ENCODE peak calls at places on chromosomes 6 and 20, in five cellular contexts. F is CD4-positive, CD25-positive, alpha-beta regulatory T cell; Y is astrocyte; D is upper lobe of right lung; P is neuronal stem cell. S is an unnamed sample. For H3K4me1, the result is how much of the 10 kb centered on the place peaks cover.

GRCh38 chr6:27893059-27893835 is 18.9 kb downstream of the OR2B2 start:
- DNase-seq in D (peak), F (peak), Y (peak), P (peak), S (no peak)

GRCh38 chr6:17881085-17881883 is 106.2 kb downstream of the KIF13A start:
- DNase-seq in D (peak), F (no peak), Y (no peak), P (no peak), S (no peak)

GRCh38 chr6:109760208-109760607 is 69.1 kb downstream of the FIG4 start:
- DNase-seq in Y (no peak), P (no peak), D (no peak), F (no peak), S (no peak)

GRCh38 chr6:161271343-161272019 is 2.4 kb downstream of the AGPAT4 start:
- DNase-seq in F (no peak), P (no peak), D (no peak), Y (no peak), S (no peak)

GRCh38 chr6:14784596-14785360 is 461.1 kb upstream of the JARID2 start:
- DNase-seq in D (no peak), Y (no peak), P (peak), F (peak), S (peak)

GRCh38 chr6:161379828-161380598 is 106.2 kb upstream of the AGPAT4 start:
- DNase-seq in D (no peak), F (no peak), P (no peak), Y (no peak), S (no peak)

GRCh38 chr20:56343861-56344381 is 14.9 kb upstream of the FAM210B start:
- DNase-seq in F (no peak), D (peak), P (peak), Y (no peak), S (peak)

GRCh38 chr20:61599061-61599930 is 347.2 kb downstream of the CDH4 start:
- DNase-seq in P (no peak), Y (no peak), F (no peak), D (no peak), S (no peak)

GRCh38 chr20:24783631-24784492 is 165.2 kb upstream of the CST7 start:
- DNase-seq in D (peak), Y (no peak), P (no peak), F (no peak), S (peak)

GRCh38 chr6:78713564-78713963 is 153.8 kb upstream of the IRAK1BP1 start:
- DNase-seq in F (no peak), P (no peak), Y (no peak), D (no peak), S (no peak)

GRCh38 chr6:8017705-8018104 is 46.5 kb downstream of the BLOC1S5 start:
- DNase-seq in P (no peak), F (no peak), Y (no peak), D (no peak), S (no peak)

GRCh38 chr20:57582432-57583288 is 21.8 kb downstream of the PCK1 start:
- DNase-seq in D (no peak), P (no peak), Y (peak), F (no peak), S (no peak)

GRCh38 chr6:46053034-46053933 is 37.6 kb upstream of the CLIC5 start:
- DNase-seq in D (no peak), Y (no peak), F (no peak), P (no peak), S (no peak)

GRCh38 chr20:48153523-48153922 is 368.2 kb upstream of the SULF2 start:
- DNase-seq in D (no peak), F (no peak), P (no peak), Y (peak), S (no peak)

GRCh38 chr6:133890941-133891813 is 2.3 kb downstream of the TCF21 start:
- DNase-seq in F (no peak), P (peak), Y (no peak), D (peak), S (no peak)

GRCh38 chr20:48621256-48622078 is 206.3 kb downstream of the PREX1 start:
- DNase-seq in D (peak), Y (peak), F (no peak), P (no peak), S (no peak)

GRCh38 chr6:119303164-119303887 is 46.2 kb downstream of the MAN1A1 start:
- DNase-seq in D (no peak), Y (no peak), P (no peak), F (no peak), S (no peak)

GRCh38 chr6:119306396-119306968 is 43.1 kb downstream of the MAN1A1 start:
- DNase-seq in F (no peak), Y (no peak), D (no peak), P (no peak), S (no peak)

GRCh38 chr6:119297049-119297448 is 52.5 kb downstream of the MAN1A1 start:
- DNase-seq in Y (no peak), F (no peak), D (no peak), P (no peak), S (no peak)

GRCh38 chr6:119299694-119300093 is 49.9 kb downstream of the MAN1A1 start:
- DNase-seq in P (no peak), Y (no peak), D (no peak), F (no peak), S (no peak)

DNA sequence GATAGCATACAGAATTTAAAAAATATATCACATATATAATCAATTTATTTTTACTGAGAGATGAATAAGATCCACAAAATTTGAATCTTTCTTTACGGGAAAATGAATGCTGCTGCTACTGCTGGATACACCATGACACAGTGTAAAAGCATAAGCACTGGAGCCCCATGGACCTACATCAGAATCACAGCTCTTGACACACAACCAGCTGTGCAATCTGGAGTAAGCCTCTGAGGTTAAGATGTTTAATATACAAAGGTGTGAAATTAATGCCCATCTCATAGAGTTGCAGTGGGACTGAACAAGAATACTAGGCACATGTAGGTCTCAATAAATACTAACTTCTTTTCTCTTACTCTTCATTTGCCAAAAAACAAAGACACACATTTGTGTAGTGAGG is 48.1 kb downstream of the MAN1A1 start:
- DNase-seq in P (no peak), D (no peak), Y (no peak), F (no peak), S (no peak)
- H3K4me3 ChIP-seq in P (no peak), D (no peak), Y (no peak), F (no peak), S (no peak)

DNA sequence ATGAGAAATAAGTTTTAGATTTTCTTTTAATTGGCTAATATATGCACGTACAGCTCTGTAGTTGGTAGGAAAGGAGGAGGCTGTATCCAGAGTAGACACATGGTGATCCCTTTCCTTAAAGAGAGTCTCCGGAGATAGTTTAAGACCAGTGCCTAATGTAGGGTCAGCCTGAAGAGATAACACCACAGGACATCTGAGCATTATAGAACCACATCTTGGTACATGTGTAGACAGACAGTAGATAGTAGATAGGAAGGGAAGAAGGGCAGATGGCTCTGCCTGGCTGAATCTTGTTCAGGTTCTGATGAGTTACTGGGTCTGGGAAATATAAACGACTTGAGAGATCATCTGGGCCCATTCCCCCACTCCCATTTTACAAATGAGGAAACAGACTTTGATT is 18.5 kb downstream of the CHMP4B start:
- DNase-seq in Y (no peak), D (no peak), F (no peak), P (no peak), S (no peak)
- H3K4me1 ChIP-seq in Y (under half), D (half or more), F (under half), P (under half), S (under half)

GRCh38 chr20:63253438-63254236 is 626 bp downstream of the NKAIN4 start:
- DNase-seq in F (no peak), D (no peak), Y (no peak), P (peak), S (no peak)

GRCh38 chr20:63254536-63255384 is 497 bp upstream of the NKAIN4 start:
- DNase-seq in D (no peak), F (no peak), Y (no peak), P (peak), S (no peak)

GRCh38 chr20:63252157-63252780 is 2.0 kb downstream of the NKAIN4 start:
- DNase-seq in Y (no peak), D (no peak), P (no peak), F (no peak), S (no peak)

GRCh38 chr20:63253065-63253437 is 1.2 kb downstream of the NKAIN4 start:
- DNase-seq in F (no peak), P (no peak), D (no peak), Y (no peak), S (no peak)

DNA sequence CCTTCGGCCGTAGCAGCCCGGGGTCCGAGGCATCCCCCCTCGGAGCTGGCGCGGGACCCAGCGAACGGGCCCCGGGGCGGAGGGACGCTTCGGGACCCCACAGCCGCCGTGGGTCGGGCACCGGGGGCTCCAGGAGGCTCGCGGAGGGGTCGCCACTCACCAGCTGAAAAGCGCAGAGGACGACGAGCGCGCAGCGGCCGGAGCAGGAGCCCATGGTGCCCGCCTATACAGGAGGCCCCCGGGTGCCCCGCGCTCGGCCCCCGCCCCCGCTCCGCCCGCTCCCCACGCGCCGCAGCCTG is at the start of gene NKAIN4:
- DNase-seq in P (no peak), D (no peak), F (no peak), Y (no peak), S (no peak)
- H3K4me3 ChIP-seq in P (peak), D (no peak), F (no peak), Y (no peak), S (peak)

GRCh38 chr6:42156638-42157037 is 14.2 kb upstream of the C6orf132 start:
- DNase-seq in D (no peak), Y (no peak), P (no peak), F (no peak), S (no peak)

GRCh38 chr6:42158011-42158410 is 15.2 kb upstream of the GUCA1A start:
- DNase-seq in F (no peak), D (no peak), Y (peak), P (no peak), S (no peak)

GRCh38 chr6:42158631-42159030 is 14.5 kb upstream of the GUCA1A start:
- DNase-seq in Y (no peak), D (no peak), F (no peak), P (no peak), S (no peak)

GRCh38 chr6:42162384-42162783 is 10.8 kb upstream of the GUCA1A start:
- DNase-seq in P (no peak), F (no peak), D (no peak), Y (no peak), S (no peak)

GRCh38 chr6:42159431-42160024 is 13.6 kb upstream of the GUCA1A start:
- DNase-seq in D (no peak), P (no peak), F (no peak), Y (no peak), S (no peak)
- H3K4me1 ChIP-seq in D (under half), P (under half), F (under half), Y (under half), S (under half)

GRCh38 chr6:32075781-32076494 is 33.2 kb downstream of the TNXB start:
- DNase-seq in F (no peak), Y (no peak), P (no peak), D (no peak), S (no peak)

GRCh38 chr6:32073613-32074012 is 35.4 kb downstream of the CYP21A2 start:
- DNase-seq in P (no peak), F (no peak), D (no peak), Y (no peak), S (no peak)

GRCh38 chr6:32074996-32075532 is 34.1 kb downstream of the TNXB start:
- DNase-seq in D (no peak), Y (peak), P (no peak), F (no peak), S (no peak)

GRCh38 chr6:32070814-32071466 is 32.7 kb downstream of the CYP21A2 start:
- DNase-seq in P (no peak), D (no peak), Y (no peak), F (no peak), S (no peak)

GRCh38 chr6:32073066-32073465 is 34.9 kb downstream of the CYP21A2 start:
- DNase-seq in Y (no peak), P (no peak), D (no peak), F (no peak), S (no peak)
- H3K4me3 ChIP-seq in Y (no peak), P (no peak), D (no peak), F (no peak), S (no peak)

GRCh38 chr6:136783021-136783420 is 9.3 kb downstream of the MAP3K5 start:
- DNase-seq in F (no peak), D (no peak), Y (no peak), P (no peak), S (no peak)
- H3K4me1 ChIP-seq in F (half or more), D (half or more), Y (under half), P (under half), S (under half)

DNA sequence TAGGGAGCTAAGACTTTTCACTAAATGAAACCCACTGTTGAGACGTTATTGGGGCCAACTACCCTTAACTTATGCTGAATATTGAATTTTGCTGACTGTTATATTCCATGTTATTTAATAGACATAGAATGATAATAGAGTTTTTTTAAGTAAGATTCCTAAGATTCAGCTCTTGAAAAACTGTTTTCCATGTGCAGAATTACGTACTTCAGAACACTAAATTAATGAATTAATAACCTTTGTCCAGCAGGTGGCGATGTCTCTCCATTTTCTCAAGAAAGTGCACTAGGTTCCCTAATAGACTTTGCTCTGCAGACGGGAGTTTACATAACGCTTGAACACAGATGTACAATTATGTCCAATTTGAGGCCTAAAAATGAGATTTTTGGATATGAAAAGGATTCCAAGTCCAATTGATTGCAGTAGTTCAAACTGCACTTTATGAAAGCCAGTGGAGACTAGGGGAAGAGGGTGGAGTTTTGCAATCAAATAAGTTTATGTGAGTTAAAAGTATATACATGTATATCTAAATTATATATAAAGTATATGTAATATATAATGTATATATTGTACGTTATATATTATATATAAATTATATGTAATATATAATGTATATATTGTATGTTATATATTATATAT is 282.1 kb downstream of the UST start:
- DNase-seq in P (peak), Y (peak), F (peak), D (no peak), S (peak)
- H3K4me3 ChIP-seq in P (no peak), Y (no peak), F (peak), D (no peak), S (no peak)

DNA sequence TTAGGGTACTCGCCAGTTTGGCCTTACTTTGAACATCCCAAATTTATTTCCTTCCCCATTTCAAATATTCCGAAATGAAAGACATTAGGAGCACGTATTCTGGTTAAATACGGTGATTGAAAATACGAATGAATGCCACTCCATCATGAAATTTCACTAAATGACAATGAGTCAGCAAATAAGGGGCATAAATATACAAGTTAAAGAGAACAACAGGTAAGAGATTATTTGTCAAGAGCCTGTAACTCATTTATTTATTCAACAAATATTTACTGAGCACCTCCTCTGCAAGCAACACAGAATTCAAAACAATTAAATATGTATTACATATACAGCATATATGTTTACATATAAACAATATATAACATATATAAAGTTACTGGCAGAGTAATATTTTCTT is 44.8 kb downstream of the MYB start:
- DNase-seq in P (no peak), Y (no peak), D (no peak), F (no peak), S (no peak)
- H3K4me1 ChIP-seq in P (under half), Y (under half), D (under half), F (under half), S (under half)

GRCh38 chr6:26556263-26557070 is 18.3 kb downstream of the HMGN4 start:
- DNase-seq in P (peak), D (no peak), Y (peak), F (peak), S (no peak)
- H3K4me3 ChIP-seq in P (peak), D (no peak), Y (peak), F (no peak), S (peak)

GRCh38 chr20:5680227-5680626 is 70.0 kb upstream of the SHLD1 start:
- DNase-seq in Y (no peak), F (no peak), P (no peak), D (no peak), S (no peak)
- H3K4me1 ChIP-seq in Y (under half), F (under half), P (under half), D (under half), S (under half)

S was measured in iPS DF 6.9.